ENCODE peak calls at places on chromosomes 11 and 22, in eight cellular contexts. F is GM12878, E is transverse colon, Z is suprapubic skin, S is upper lobe of left lung, Q is H1, R is K562, T is esophagus muscularis mucosa. H is an unnamed sample. For H3K4me1, the result is how much of the 10 kb centered on the place peaks cover.

GRCh38 chr11:116958246-116958645 is 120.8 kb upstream of the APOA1 start:
- DNase-seq in F (no peak), E (no peak), Z (no peak), S (no peak), Q (no peak), R (no peak), T (no peak), H (no peak)

GRCh38 chr22:28112548-28113043 is 193.5 kb upstream of the PITPNB start:
- DNase-seq in F (no peak), E (no peak), Z (no peak), S (no peak), Q (no peak), R (peak), T (no peak), H (no peak)

GRCh38 chr11:89660234-89660633 is 49.9 kb upstream of the TRIM77 start:
- DNase-seq in F (no peak), E (no peak), Z (no peak), S (no peak), Q (no peak), R (no peak), T (no peak), H (no peak)

GRCh38 chr22:21012446-21013407 is 2.2 kb upstream of the P2RX6 start:
- DNase-seq in F (no peak), E (no peak), Z (no peak), S (peak), Q (no peak), R (no peak), T (no peak), H (no peak)

GRCh38 chr11:75673977-75674582 is 5.2 kb upstream of the MAP6 start:
- DNase-seq in F (no peak), E (no peak), Z (no peak), S (no peak), Q (no peak), R (peak), T (no peak), H (no peak)

GRCh38 chr11:13118194-13118593 is 109.1 kb downstream of the RASSF10 start:
- DNase-seq in F (no peak), E (no peak), Z (no peak), S (no peak), Q (no peak), R (no peak), T (peak), H (no peak)

GRCh38 chr22:30279389-30279788 is 9.9 kb downstream of the CASTOR1 start:
- DNase-seq in F (no peak), E (no peak), Z (no peak), S (peak), Q (no peak), R (no peak), T (no peak), H (no peak)

GRCh38 chr11:2752204-2752772 is 52.5 kb upstream of the KCNQ1OT1 start:
- DNase-seq in F (no peak), E (peak), Z (no peak), S (no peak), Q (no peak), R (no peak), T (no peak), H (no peak)

GRCh38 chr11:34358258-34358665 is 452 bp upstream of the ABTB2 start:
- DNase-seq in F (no peak), E (peak), Z (no peak), S (no peak), Q (no peak), R (peak), T (peak), H (peak)

GRCh38 chr22:40216041-40216756 is 38.5 kb downstream of the TNRC6B start:
- DNase-seq in F (peak), E (peak), Z (no peak), S (no peak), Q (no peak), R (no peak), T (no peak), H (peak)

GRCh38 chr11:64088159-64089026 is 52.7 kb downstream of the FLRT1 start:
- DNase-seq in F (no peak), E (no peak), Z (no peak), S (peak), Q (peak), R (peak), T (no peak), H (no peak)

GRCh38 chr11:12094872-12095800 is 15.3 kb upstream of the MICAL2 start:
- DNase-seq in F (no peak), E (peak), Z (no peak), S (no peak), Q (no peak), R (peak), T (no peak), H (peak)

GRCh38 chr11:2891901-2892214 is 6.3 kb upstream of the CDKN1C start:
- DNase-seq in F (no peak), E (no peak), Z (no peak), S (no peak), Q (no peak), R (no peak), T (no peak), H (peak)

GRCh38 chr11:80779907-80780615 is 1339.2 kb upstream of the TENM4 start:
- DNase-seq in F (no peak), E (no peak), Z (no peak), S (no peak), Q (no peak), R (no peak), T (no peak), H (no peak)

GRCh38 chr11:2142300-2142759 is 3.1 kb upstream of the IGF2 start:
- DNase-seq in F (no peak), E (no peak), Z (no peak), S (no peak), Q (no peak), R (no peak), T (no peak), H (no peak)

GRCh38 chr11:95108671-95109551 is 19.3 kb downstream of the ENDOD1 start:
- DNase-seq in F (no peak), E (no peak), Z (no peak), S (no peak), Q (no peak), R (peak), T (no peak), H (no peak)

GRCh38 chr11:10828407-10828806 is 19.7 kb upstream of the EIF4G2 start:
- DNase-seq in F (no peak), E (no peak), Z (no peak), S (no peak), Q (no peak), R (no peak), T (no peak), H (no peak)

DNA sequence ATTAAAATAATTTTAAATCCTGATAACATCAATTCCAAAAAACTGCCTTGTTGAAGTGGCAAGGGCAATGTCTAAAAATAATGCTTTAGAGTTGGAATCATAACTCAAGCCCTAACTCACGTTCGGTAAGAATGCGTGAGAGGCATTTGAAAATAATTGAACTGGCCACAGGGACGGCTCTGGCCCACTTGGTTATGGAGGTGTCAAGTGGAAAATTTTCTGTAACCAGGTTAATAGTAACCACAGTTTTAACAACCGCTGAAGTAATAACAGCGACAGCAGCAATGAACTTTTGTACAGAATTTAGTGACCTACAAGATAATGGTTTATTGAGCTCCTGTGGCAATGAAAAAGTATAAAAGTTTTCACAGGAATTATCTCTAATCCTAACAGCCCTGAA is 79.4 kb downstream of the ETS1 start:
- DNase-seq in F (no peak), E (no peak), Z (no peak), S (no peak), Q (no peak), R (no peak), T (no peak), H (no peak)
- H3K4me1 ChIP-seq in F (under half), E (half or more), Z (half or more), S (half or more), Q (under half), R (under half), T (half or more), H (half or more)

GRCh38 chr22:49271831-49272230 is 555.8 kb downstream of the BRD1 start:
- DNase-seq in F (no peak), E (no peak), Z (peak), S (no peak), Q (no peak), R (no peak), T (no peak), H (peak)
- TF ChIP-seq EP300 in F (no peak), E (no peak), Z (no peak), S (no peak), Q (no peak), R (no peak), T (no peak), H (no peak)

GRCh38 chr11:78696177-78696576 is 121.5 kb upstream of the NARS2 start:
- DNase-seq in F (no peak), E (no peak), Z (no peak), S (no peak), Q (no peak), R (no peak), T (no peak), H (no peak)
- TF ChIP-seq POLR2AphosphoS5 in F (no peak), E (no peak), Z (no peak), S (no peak), Q (no peak), R (no peak), T (no peak), H (no peak)

DNA sequence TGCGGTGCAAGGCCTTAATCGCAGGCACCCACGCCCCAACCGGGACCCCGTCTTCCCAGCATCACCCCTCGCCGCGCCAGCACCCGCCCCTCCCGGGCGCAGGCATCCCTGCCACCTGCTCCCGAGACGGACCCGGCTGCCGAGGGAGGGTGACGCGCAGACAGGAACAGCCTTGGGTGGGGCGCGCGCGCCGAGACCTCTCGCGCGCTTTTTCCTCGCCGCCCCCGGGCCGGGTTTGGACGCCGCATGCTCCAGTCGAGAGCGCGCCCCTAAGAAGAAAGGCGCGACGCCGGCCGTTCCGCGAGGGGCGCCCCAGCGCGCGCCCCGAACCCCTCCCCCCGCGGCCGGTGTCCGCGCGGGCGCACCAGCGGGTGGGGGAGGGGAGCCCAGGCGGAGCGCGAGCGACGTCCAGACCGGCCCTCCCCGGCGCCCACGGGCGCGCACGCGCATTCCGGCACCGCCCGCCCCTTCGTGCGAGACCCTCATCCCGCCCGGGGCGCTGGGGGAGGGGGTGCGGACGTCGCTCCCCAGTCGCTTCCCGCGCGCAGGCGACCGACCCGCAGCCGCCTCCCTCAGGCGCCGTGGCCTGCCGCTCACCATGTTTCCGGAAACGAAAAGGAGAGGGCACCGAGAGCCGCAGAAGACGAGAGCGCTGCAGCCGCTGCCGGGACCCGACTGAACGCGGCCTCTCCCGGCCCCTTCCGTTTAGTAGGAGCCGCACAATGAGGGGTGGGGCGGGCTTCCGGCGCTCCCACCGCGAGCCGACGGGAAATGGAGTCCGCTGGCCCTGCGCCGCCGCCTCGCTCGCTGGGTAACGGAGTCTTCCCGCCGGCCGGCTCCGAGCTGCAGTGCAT is at the start of gene CFL1:
- DNase-seq in F (peak), E (peak), Z (peak), S (peak), Q (peak), R (peak), T (peak), H (peak)
- H3K4me1 ChIP-seq in F (under half), E (half or more), Z (half or more), S (under half), Q (under half), R (half or more), T (half or more), H (half or more)

GRCh38 chr11:57313071-57313787 is 11.5 kb downstream of the TNKS1BP1 start:
- DNase-seq in F (no peak), E (no peak), Z (peak), S (peak), Q (no peak), R (no peak), T (no peak), H (peak)

GRCh38 chr11:57310630-57311086 is 14.1 kb downstream of the TNKS1BP1 start:
- DNase-seq in F (no peak), E (no peak), Z (peak), S (no peak), Q (no peak), R (no peak), T (no peak), H (no peak)

GRCh38 chr11:57312511-57313021 is 12.2 kb downstream of the TNKS1BP1 start:
- DNase-seq in F (no peak), E (no peak), Z (peak), S (peak), Q (no peak), R (no peak), T (no peak), H (peak)

GRCh38 chr11:57310091-57310490 is 14.7 kb downstream of the TNKS1BP1 start:
- DNase-seq in F (no peak), E (no peak), Z (peak), S (no peak), Q (no peak), R (no peak), T (no peak), H (no peak)

DNA sequence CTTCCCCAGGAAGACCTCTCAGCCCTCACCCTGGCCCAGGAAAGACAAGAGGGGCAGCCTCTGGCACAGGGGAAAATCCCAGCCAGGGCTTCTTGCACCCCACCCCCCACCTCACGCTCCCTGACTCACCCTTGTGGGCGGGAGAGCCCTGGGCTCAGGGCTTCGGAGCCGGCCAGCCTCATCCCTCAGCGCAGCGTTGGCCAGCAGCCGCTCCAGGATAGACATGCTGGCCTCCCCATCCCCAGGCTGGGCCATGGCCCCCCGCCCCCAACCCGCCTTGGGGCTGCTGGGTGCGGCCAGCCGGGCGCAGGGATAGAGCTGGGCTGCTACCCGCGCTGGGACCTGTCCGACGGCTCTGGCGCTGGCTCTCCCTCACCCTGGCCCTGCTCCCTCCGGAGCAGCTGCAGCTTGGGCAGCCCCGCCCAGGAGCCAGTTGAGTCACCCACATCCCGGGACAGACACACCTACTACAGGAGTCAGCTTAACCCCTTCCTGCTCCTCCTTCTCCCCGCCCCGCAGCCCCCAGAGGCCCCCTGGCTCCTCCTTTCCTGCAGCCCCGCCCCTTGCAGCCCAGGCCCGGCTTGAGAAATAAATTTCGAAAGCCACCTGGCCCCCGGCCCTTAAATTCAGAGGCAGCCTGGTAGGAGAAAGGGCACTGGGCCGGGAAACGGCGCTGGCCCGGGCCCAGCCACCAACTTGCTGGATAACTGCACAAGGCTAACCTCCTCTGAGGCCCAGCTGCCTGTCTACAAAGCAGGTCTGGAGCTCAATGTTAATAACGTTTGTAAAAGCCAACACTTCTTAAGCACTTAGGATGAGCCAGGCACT is 13.4 kb downstream of the TNKS1BP1 start:
- DNase-seq in F (peak), E (peak), Z (peak), S (peak), Q (peak), R (peak), T (peak), H (peak)
- TF ChIP-seq EP300 in F (no peak), E (no peak), Z (no peak), S (no peak), Q (no peak), R (no peak), T (no peak), H (no peak)

GRCh38 chr11:60924906-60925684 is 835 bp downstream of the TMEM132A start:
- DNase-seq in F (no peak), E (no peak), Z (no peak), S (no peak), Q (no peak), R (no peak), T (no peak), H (no peak)

GRCh38 chr11:60923800-60924109 is 505 bp upstream of the TMEM132A start:
- DNase-seq in F (no peak), E (no peak), Z (no peak), S (no peak), Q (no peak), R (no peak), T (no peak), H (no peak)

GRCh38 chr11:60922906-60923305 is 1.4 kb upstream of the TMEM132A start:
- DNase-seq in F (no peak), E (no peak), Z (no peak), S (no peak), Q (no peak), R (no peak), T (no peak), H (no peak)

GRCh38 chr11:60923326-60923725 is 934 bp upstream of the TMEM132A start:
- DNase-seq in F (no peak), E (no peak), Z (no peak), S (no peak), Q (no peak), R (no peak), T (no peak), H (no peak)

GRCh38 chr11:60924110-60924905 is at the start of gene TMEM132A:
- DNase-seq in F (no peak), E (peak), Z (no peak), S (peak), Q (peak), R (peak), T (no peak), H (peak)
- TF ChIP-seq POLR2AphosphoS5 in F (no peak), E (no peak), Z (no peak), S (peak), Q (no peak), R (no peak), T (no peak), H (no peak)

DNA sequence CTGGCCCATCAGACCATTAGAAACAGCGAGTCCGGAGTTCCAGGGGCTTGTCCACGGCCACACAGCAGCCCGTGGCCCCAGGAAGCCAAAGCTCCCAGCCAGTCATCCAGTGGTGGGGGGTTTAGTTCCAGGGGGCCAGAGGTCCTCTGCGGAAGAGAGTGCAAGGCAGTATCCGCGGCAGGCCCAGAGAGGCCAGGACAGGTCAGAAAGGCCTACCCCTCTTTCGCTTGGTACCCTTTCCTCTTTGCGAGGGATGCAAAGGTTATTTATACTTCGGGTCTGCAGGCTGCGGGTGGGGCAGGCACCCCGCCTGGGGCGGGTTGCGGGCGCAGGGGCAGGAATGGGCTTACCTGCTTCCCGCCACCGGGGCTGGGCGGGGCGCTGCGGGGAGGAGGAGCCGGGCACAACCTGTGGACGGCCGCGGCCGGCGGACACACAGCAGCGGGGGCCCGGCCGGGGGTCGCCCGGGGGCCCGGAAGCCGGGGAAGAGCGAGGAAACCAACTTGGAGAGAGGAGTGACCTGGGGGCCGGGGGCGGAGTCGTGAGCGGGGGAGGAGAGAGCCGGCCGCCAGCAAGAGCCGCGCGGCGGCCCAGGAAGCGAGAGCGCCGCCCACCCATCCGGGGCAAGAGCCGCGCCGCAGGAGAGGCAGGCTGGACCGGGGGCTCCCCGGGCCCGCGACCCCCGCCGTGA is at the start of gene SH3BP1:
- DNase-seq in F (no peak), E (peak), Z (no peak), S (peak), Q (peak), R (peak), T (no peak), H (peak)
- H3K4me1 ChIP-seq in F (half or more), E (half or more), Z (half or more), S (half or more), Q (under half), R (half or more), T (half or more), H (half or more)